ENCODE peak calls at places on chromosomes 2 and 18, in seven cellular contexts. H is SK-N-SH, Y is IMR-90, G is K562, R is HepG2, Q is H1, T is GM12878. D is an unnamed sample.
A peak's percentile ranks its signal among the peaks of the same experiment; 100 is the strongest.

GRCh38 chr18:36108601-36109000 is 20.5 kb downstream of the SLC39A6 start:
- DNase-seq in H (no peak), Y (no peak), G (no peak), R (no peak), Q (no peak), T (no peak), D (no peak)

GRCh38 chr2:224284134-224284946 is 117.6 kb downstream of the FAM124B start:
- DNase-seq in H (peak; percentile 12), Y (peak; percentile 25), G (peak; percentile 11), R (peak; percentile 73), Q (no peak), T (no peak), D (peak; percentile 59)

GRCh38 chr2:82307510-82307909 is 2003.0 kb upstream of the LRRTM1 start:
- DNase-seq in H (no peak), Y (no peak), G (no peak), R (no peak), Q (no peak), T (no peak), D (no peak)

GRCh38 chr2:27294928-27295327 is 12.7 kb downstream of the TRIM54 start:
- DNase-seq in H (no peak), Y (no peak), G (no peak), R (no peak), Q (no peak), T (no peak), D (no peak)

GRCh38 chr2:46644690-46645385 is 165.5 kb downstream of the TMEM247 start:
- DNase-seq in H (no peak), Y (peak; percentile 79), G (no peak), R (no peak), Q (no peak), T (no peak), D (peak; percentile 92)

GRCh38 chr2:233007739-233008138 is 5.3 kb downstream of the NGEF start:
- DNase-seq in H (no peak), Y (no peak), G (no peak), R (no peak), Q (no peak), T (no peak), D (no peak)

GRCh38 chr2:45653584-45653983 is 2.1 kb downstream of the PRKCE start:
- DNase-seq in H (no peak), Y (no peak), G (no peak), R (no peak), Q (no peak), T (no peak), D (no peak)

GRCh38 chr2:27495840-27496356 is 741 bp upstream of the GCKR start:
- DNase-seq in H (no peak), Y (no peak), G (no peak), R (peak; percentile 49), Q (no peak), T (no peak), D (no peak)

GRCh38 chr2:165219491-165219890 is 15.6 kb upstream of the SCN3A start:
- DNase-seq in H (no peak), Y (no peak), G (no peak), R (no peak), Q (no peak), T (no peak), D (no peak)

GRCh38 chr18:29083545-29083944 is 906.6 kb upstream of the CDH2 start:
- DNase-seq in H (no peak), Y (peak; percentile 2), G (no peak), R (no peak), Q (no peak), T (no peak), D (no peak)

DNA sequence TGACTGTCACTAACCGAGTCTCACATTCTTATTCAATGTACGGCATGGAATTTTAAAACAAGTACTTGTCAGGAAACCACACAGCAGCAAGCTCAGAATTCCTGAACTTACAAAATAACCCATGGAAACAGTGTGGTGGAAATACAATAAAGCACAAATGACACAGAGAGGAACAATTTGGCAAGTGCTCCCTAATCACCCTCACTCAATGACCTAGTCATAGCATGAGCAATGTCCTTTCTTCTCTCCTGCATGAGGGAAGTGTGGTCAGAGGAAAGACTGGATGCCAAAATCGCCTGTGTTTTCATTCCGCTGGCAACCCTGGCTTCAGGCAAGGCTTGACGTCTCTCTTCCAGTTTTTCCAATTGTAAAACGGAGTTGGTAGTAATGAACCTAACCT is 153.9 kb downstream of the SATB2 start:
- DNase-seq in H (no peak), Y (peak; percentile 94), G (no peak), R (no peak), Q (no peak), T (no peak), D (no peak)
- TF ChIP-seq RFX5 in H (no peak), Y (no peak), G (no peak), R (no peak), Q (no peak), T (no peak), D (no peak)

GRCh38 chr2:49108436-49108835 is 45.9 kb downstream of the FSHR start:
- DNase-seq in H (no peak), Y (no peak), G (no peak), R (no peak), Q (no peak), T (no peak), D (no peak)
- TF ChIP-seq RFX5 in H (no peak), Y (no peak), G (no peak), R (no peak), Q (no peak), T (no peak), D (no peak)

DNA sequence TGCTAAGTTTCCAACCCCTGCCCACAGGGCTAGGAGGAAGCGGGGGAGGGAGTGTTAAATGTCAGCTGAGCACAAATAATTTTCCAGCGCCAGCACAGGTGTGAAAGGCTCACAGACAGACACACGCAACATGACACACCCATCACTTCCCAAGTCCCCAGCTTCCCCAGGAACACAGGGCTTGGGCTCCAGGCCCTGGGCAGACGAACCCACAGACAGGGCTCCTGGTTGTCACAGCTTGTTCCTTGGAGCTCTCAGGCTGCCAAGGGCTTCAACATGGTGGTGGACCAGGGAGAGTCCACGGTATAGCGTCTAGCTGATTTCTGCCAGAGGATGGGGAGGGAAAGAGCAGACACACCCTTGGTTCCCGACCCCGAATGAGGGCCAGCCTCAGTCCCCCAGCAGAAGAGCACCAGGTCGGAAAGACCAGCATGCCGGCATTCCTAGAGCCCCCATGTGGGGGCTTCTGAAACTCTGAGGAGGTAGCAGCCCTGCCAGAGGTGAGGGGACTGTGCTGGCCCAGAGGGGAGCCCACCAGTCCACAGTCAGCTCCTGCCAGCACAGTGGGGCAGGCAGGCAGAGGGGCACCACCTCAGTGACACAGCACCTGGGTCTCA is 1.9 kb downstream of the DUSP2 start:
- DNase-seq in H (no peak), Y (no peak), G (no peak), R (no peak), Q (no peak), T (no peak), D (no peak)
- TF ChIP-seq RFX5 in H (no peak), Y (no peak), G (no peak), R (no peak), Q (no peak), T (no peak), D (no peak)

DNA sequence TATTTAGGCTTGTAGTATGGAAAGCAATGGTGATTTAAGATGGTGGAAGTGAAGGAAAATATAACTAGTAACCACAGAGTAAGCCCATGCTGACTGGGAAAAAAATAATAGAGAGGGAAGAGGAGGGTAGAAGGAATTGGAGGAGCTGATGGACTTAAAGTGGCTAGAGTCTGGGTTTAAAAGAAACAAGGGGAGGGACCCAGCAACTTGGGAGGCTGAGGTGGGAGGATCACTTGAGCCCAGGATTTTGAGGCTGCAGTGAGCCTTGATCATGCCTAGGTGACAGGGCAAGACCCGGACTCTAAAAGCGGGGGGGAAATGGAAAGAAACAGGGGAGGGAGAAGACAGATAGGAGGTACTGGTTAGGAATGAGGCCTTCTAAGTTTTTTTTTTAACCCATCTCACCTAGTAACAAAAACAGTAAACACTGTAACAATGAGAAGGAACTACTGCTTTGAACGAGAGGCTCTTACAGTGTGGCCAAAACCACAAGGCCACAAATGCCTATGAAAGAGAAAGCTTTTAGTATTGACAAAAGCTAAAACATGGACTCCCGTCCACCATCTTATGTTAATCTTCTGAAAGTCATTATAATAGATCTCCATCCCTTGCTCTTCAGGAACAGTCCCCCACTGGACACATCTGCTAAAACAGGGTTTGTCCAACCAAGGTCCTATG is 26.6 kb downstream of the METTL8 start:
- DNase-seq in H (no peak), Y (no peak), G (no peak), R (no peak), Q (no peak), T (peak; percentile 71), D (no peak)
- TF ChIP-seq RFX5 in H (no peak), Y (no peak), G (no peak), R (no peak), Q (no peak), T (no peak), D (no peak)

GRCh38 chr2:240603081-240603835 is 16.7 kb downstream of the CAPN10 start:
- DNase-seq in H (no peak), Y (no peak), G (no peak), R (no peak), Q (no peak), T (no peak), D (no peak)
- TF ChIP-seq RFX5 in H (no peak), Y (no peak), G (no peak), R (no peak), Q (no peak), T (no peak), D (no peak)

GRCh38 chr2:85410584-85411404 is 628 bp upstream of the CAPG start:
- DNase-seq in H (no peak), Y (no peak), G (no peak), R (peak; percentile 28), Q (no peak), T (no peak), D (no peak)

GRCh38 chr2:85405076-85405402 is 5.1 kb downstream of the CAPG start:
- DNase-seq in H (no peak), Y (no peak), G (no peak), R (no peak), Q (no peak), T (no peak), D (no peak)

GRCh38 chr2:85411405-85411748 is 1.2 kb upstream of the CAPG start:
- DNase-seq in H (no peak), Y (no peak), G (no peak), R (no peak), Q (no peak), T (no peak), D (no peak)

GRCh38 chr2:85413592-85414421 is 3.6 kb upstream of the CAPG start:
- DNase-seq in H (no peak), Y (peak; percentile 46), G (peak; percentile 90), R (no peak), Q (peak; percentile 71), T (no peak), D (no peak)

DNA sequence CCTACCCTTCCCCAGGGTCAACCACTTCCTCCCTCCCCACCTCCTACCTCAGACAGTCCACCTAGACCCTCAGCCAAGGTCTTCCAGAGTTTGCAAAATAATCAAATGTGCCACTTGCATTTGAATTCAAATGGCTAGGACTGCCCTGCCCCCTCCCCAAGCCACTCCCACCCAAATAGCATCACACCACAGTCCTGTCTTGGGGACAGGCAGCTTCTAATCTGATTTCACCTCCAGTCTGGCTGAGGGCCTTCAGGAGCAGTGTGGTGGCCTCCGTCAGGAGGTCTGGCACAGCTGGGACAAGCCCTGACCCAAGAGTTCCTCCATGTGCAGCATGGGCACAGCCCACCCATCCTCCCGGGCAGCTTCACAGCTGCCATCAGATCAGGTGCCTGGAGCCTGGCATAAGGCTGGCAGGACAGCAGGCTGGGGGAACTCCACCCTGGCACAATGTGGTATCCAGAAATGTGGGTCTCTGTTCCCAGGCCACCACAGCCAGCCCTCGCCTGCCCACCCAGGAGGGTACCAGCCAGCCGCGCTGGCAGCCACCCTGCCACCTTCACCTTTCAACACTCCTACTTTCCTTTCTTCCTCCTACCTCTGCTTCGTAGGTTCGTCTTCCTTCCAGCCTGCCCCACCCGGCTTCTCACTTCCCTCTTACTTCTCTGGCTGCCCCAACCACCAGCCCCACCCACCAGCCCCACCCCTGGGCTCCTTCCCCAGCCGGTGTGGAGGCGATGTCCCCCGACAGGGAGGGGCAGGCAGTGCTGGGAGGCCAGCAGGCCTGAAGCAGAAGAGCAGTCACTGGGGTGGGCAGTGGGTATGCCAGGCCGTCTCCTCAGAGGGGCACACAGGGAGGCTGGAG is at the start of gene CAPG:
- DNase-seq in H (no peak), Y (no peak), G (peak; percentile 79), R (no peak), Q (peak; percentile 53), T (no peak), D (peak; percentile 55)
- TF ChIP-seq RFX5 in H (no peak), Y (no peak), G (no peak), R (no peak), Q (no peak), T (no peak), D (no peak)